ENCODE peak calls at places on chromosomes 6 and 20, in seven cellular contexts. O is left ventricle myocardium inferior, Y is lung, G is activated B cell treated with CpG ODN at 0.5 μM for 24 hours, D is tibial nerve, R is GM12865, K is pancreas. J is an unnamed sample.

GRCh38 chr6:96104910-96105309 is 89.1 kb downstream of the FUT9 start:
- DNase-seq in K (no peak), D (no peak), G (no peak), Y (no peak), R (no peak), O (no peak), J (no peak)

GRCh38 chr6:144590540-144590939 is 305.4 kb downstream of the UTRN start:
- DNase-seq in R (no peak), K (no peak), D (no peak), G (no peak), Y (no peak), O (no peak), J (no peak)

GRCh38 chr6:37793067-37793466 is 26.5 kb upstream of the ZFAND3 start:
- DNase-seq in K (no peak), R (no peak), D (no peak), Y (no peak), G (no peak), O (no peak), J (no peak)

GRCh38 chr20:14553774-14554524 is 216.5 kb upstream of the FLRT3 start:
- DNase-seq in G (no peak), O (no peak), K (no peak), D (no peak), Y (no peak), R (no peak), J (no peak)

GRCh38 chr6:147192278-147192911 is 11.8 kb upstream of the STXBP5 start:
- DNase-seq in Y (no peak), R (no peak), K (no peak), O (no peak), D (no peak), G (no peak), J (no peak)

GRCh38 chr6:144797881-144798589 is 512.9 kb downstream of the UTRN start:
- DNase-seq in K (no peak), Y (no peak), D (no peak), G (no peak), O (no peak), R (no peak), J (no peak)

GRCh38 chr6:24719125-24719931 is at the start of gene C6orf62:
- DNase-seq in Y (peak), K (no peak), D (no peak), O (no peak), G (peak), R (peak), J (peak)

GRCh38 chr6:137409378-137409777 is 84.8 kb downstream of the OLIG3 start:
- DNase-seq in O (no peak), D (no peak), R (no peak), Y (no peak), K (no peak), G (no peak), J (no peak)

GRCh38 chr6:148577687-148578488 is 168.9 kb upstream of the UST start:
- DNase-seq in Y (peak), D (peak), R (peak), G (peak), K (peak), O (peak), J (peak)

DNA sequence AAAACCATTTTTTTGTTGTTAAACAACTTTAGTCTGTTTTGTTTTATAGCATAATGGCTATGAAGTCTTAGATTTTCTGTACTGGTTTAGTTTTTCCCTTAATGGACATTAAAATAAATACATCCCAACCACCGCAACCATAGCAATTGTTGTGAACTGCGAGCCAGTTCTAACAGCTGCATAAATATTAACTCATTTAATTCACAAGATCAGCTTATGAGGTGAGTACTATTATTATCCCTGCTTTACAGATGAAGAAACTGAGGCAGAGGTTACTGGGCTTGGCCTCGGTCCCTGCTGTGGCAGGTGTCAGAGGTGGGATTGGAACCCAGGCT is 23.1 kb downstream of the MOCS3 start:
- DNase-seq in G (no peak), D (no peak), K (no peak), Y (no peak), R (no peak), O (no peak), J (no peak)
- TF ChIP-seq CTCF in G (peak), D (no peak), K (no peak), Y (no peak), R (no peak), O (no peak), J (peak)

DNA sequence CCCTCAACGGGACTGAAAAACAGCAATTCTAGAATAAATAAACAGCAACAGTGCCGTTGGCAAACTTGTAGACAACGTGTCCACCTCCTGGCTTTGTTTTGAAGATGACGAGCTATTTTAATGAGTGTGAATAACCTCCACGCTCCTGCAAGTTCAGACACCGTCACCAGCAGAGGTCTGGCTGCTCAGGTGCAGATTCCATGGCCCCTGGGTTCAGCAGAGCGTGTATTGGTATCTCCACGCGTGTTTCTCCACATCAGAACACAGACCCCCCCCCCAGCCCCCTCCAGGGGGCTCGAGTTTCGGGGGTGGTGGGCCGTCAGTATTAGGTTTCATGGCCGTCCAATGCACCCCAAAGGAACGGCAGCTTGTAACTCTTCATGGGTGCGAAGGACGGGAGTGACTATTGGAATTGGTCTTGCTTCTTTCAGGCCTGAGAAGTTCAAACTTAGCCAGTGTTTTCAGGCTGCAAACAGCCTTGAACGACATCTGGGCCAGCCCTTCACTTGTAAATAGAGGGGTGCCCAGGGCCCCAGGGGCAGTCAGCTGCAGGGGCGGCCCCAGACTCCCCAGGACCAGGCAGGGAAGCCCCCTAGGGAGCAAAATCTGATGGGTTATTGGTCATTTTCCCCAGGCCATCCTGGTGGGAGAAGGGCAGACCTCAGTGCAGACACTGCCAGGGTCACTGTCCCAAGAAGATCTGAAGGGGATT is 308.6 kb downstream of the TAF4 start:
- DNase-seq in G (no peak), Y (no peak), D (no peak), R (no peak), O (no peak), K (no peak), J (peak)
- TF ChIP-seq CTCF in G (no peak), Y (no peak), D (no peak), R (no peak), O (no peak), K (no peak), J (no peak)

GRCh38 chr6:36340671-36341454 is 4.2 kb upstream of the BNIP5 start:
- DNase-seq in K (peak), O (peak), R (peak), G (peak), Y (peak), D (peak), J (peak)
- TF ChIP-seq CTCF in K (peak), O (peak), R (peak), G (peak), Y (peak), D (peak), J (peak)

DNA sequence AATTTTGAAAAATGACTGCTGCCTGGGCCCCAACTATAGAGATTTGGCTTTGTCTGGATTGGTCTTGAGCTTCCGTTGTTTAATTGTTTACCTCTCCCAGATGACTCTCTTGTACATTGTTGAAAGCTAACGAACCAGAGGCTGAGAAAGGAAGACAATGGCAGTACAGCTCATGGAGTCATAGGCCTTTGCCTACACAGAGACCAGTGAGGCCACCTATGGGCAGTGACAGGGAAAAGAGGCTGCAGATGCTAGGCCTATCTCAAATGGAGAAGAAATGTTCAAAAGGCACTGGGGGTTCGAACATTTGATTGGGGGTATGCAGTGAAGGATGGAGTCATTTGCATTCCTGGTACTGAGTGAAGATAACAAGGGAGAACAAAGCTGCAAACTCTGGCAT is 29.1 kb downstream of the OPN5 start:
- DNase-seq in Y (no peak), K (no peak), D (no peak), O (no peak), G (no peak), R (peak), J (no peak)
- TF ChIP-seq CTCF in Y (no peak), K (no peak), D (no peak), O (no peak), G (no peak), R (no peak), J (no peak)

DNA sequence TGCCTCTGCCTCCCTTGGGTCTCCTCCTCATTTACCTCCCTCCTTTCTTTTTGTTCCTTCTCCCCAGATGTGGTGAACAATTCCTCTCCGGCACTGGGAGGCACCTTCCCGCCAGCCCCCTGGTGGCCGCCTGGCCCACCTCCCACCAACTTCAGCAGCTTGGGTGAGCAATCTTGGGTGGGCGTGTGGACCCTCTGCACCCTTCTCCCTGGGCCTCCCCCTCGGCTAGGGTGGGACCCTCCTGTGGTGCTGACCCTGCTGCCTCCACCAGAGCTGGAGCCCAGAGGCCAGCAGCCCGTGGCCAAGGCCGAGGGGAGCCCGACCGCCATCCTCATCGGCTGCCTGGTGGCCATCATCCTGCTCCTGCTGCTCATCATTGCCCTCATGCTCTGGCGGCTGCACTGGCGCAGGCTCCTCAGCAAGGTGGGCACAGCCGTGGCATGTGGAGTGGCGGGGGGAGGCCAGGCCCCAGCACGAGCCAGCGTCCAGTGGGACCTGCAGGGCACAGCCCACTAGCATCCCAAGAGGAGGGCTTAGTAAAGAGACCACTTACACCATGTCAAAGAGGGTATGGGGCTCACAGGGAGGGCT is 8.8 kb downstream of the DDR1 start:
- DNase-seq in D (no peak), G (no peak), R (no peak), Y (no peak), K (no peak), O (no peak), J (no peak)
- TF ChIP-seq CTCF in D (no peak), G (no peak), R (no peak), Y (no peak), K (no peak), O (no peak), J (no peak)

GRCh38 chr20:45944151-45944964 is 9.9 kb downstream of the PCIF1 start:
- DNase-seq in D (no peak), K (no peak), O (no peak), G (no peak), Y (no peak), R (no peak), J (no peak)

GRCh38 chr20:45945678-45946148 is 11.2 kb downstream of the PCIF1 start:
- DNase-seq in K (peak), O (no peak), Y (no peak), R (no peak), D (no peak), G (no peak), J (no peak)

GRCh38 chr20:45943613-45944012 is 9.1 kb downstream of the PCIF1 start:
- DNase-seq in G (no peak), K (no peak), R (no peak), O (no peak), D (no peak), Y (no peak), J (no peak)

GRCh38 chr20:45946149-45946970 is 11.9 kb downstream of the PCIF1 start:
- DNase-seq in D (peak), O (no peak), Y (peak), G (no peak), K (peak), R (no peak), J (peak)

GRCh38 chr20:45944965-45945677 is 10.6 kb downstream of the PCIF1 start:
- DNase-seq in R (no peak), D (no peak), O (no peak), Y (no peak), K (peak), G (no peak), J (no peak)
- TF ChIP-seq CTCF in R (no peak), D (no peak), O (no peak), Y (no peak), K (no peak), G (no peak), J (no peak)

GRCh38 chr20:31788578-31788977 is 30.6 kb upstream of the MYLK2 start:
- DNase-seq in G (no peak), D (no peak), O (no peak), R (no peak), Y (no peak), K (no peak), J (no peak)
- TF ChIP-seq CTCF in G (no peak), D (no peak), O (no peak), R (no peak), Y (no peak), K (no peak), J (no peak)

J was measured in CD14-positive monocyte.